ENCODE peak calls at places on chromosomes 6 and 20, in six cellular contexts. One of them, this sample, is unnamed.

GRCh38 chr6:168956141-168956838 is 297.4 kb downstream of the THBS2 start:
- DNase-seq in cardiac muscle cell: peak; percentile 35
- DNase-seq in psoas muscle: no peak
- DNase-seq in heart right ventricle: no peak
- DNase-seq in adrenal gland: no peak
- DNase-seq in hepatocyte: no peak
- DNase-seq in this sample: no peak

GRCh38 chr6:169800668-169801395 is 49.4 kb downstream of the ERMARD start:
- DNase-seq in hepatocyte: peak; percentile 83
- DNase-seq in psoas muscle: peak; percentile 36
- DNase-seq in heart right ventricle: no peak
- DNase-seq in cardiac muscle cell: peak; percentile 54
- DNase-seq in adrenal gland: peak; percentile 72
- DNase-seq in this sample: peak; percentile 27

GRCh38 chr20:62334881-62335280 is 32.1 kb downstream of the ADRM1 start:
- DNase-seq in adrenal gland: no peak
- DNase-seq in cardiac muscle cell: no peak
- DNase-seq in psoas muscle: peak; percentile 13
- DNase-seq in heart right ventricle: no peak
- DNase-seq in hepatocyte: no peak
- DNase-seq in this sample: no peak

GRCh38 chr6:148963738-148964137 is 216.9 kb downstream of the UST start:
- DNase-seq in hepatocyte: no peak
- DNase-seq in adrenal gland: no peak
- DNase-seq in psoas muscle: no peak
- DNase-seq in heart right ventricle: no peak
- DNase-seq in cardiac muscle cell: no peak
- DNase-seq in this sample: no peak

GRCh38 chr6:44342489-44342888 is at the start of gene SPATS1:
- DNase-seq in heart right ventricle: no peak
- DNase-seq in hepatocyte: peak; percentile 14
- DNase-seq in cardiac muscle cell: peak; percentile 16
- DNase-seq in adrenal gland: no peak
- DNase-seq in psoas muscle: peak; percentile 30
- DNase-seq in this sample: no peak

GRCh38 chr6:127737768-127738167 is 160.8 kb downstream of the C6orf58 start:
- DNase-seq in cardiac muscle cell: no peak
- DNase-seq in heart right ventricle: no peak
- DNase-seq in adrenal gland: no peak
- DNase-seq in psoas muscle: no peak
- DNase-seq in hepatocyte: peak; percentile 13
- DNase-seq in this sample: no peak

GRCh38 chr6:130473886-130474285 is 108.1 kb downstream of the TMEM200A start:
- DNase-seq in heart right ventricle: no peak
- DNase-seq in adrenal gland: no peak
- DNase-seq in psoas muscle: no peak
- DNase-seq in cardiac muscle cell: peak; percentile 12
- DNase-seq in hepatocyte: no peak
- DNase-seq in this sample: no peak

GRCh38 chr6:85163553-85163952 is 286.3 kb upstream of the NT5E start:
- DNase-seq in hepatocyte: no peak
- DNase-seq in psoas muscle: no peak
- DNase-seq in cardiac muscle cell: peak; percentile 25
- DNase-seq in adrenal gland: no peak
- DNase-seq in heart right ventricle: no peak
- DNase-seq in this sample: no peak

GRCh38 chr6:164040994-164041393 is 626.5 kb downstream of the QKI start:
- DNase-seq in heart right ventricle: no peak
- DNase-seq in adrenal gland: no peak
- DNase-seq in cardiac muscle cell: no peak
- DNase-seq in psoas muscle: no peak
- DNase-seq in hepatocyte: no peak
- DNase-seq in this sample: no peak

GRCh38 chr6:24355422-24355821 is 2.4 kb downstream of the DCDC2 start:
- DNase-seq in adrenal gland: no peak
- DNase-seq in psoas muscle: no peak
- DNase-seq in heart right ventricle: no peak
- DNase-seq in hepatocyte: no peak
- DNase-seq in cardiac muscle cell: no peak
- DNase-seq in this sample: no peak

GRCh38 chr6:79250107-79250514 is 15.6 kb upstream of the HMGN3 start:
- DNase-seq in psoas muscle: no peak
- DNase-seq in hepatocyte: no peak
- DNase-seq in heart right ventricle: no peak
- DNase-seq in adrenal gland: no peak
- DNase-seq in cardiac muscle cell: no peak
- DNase-seq in this sample: no peak

GRCh38 chr6:113875470-113875869 is 18.3 kb downstream of the MARCKS start:
- DNase-seq in heart right ventricle: no peak
- DNase-seq in psoas muscle: no peak
- DNase-seq in adrenal gland: no peak
- DNase-seq in cardiac muscle cell: peak; percentile 38
- DNase-seq in hepatocyte: no peak
- DNase-seq in this sample: no peak

GRCh38 chr20:35342154-35342769 is 50.0 kb upstream of the FAM83C start:
- DNase-seq in adrenal gland: no peak
- DNase-seq in cardiac muscle cell: peak; percentile 56
- DNase-seq in hepatocyte: no peak
- DNase-seq in psoas muscle: no peak
- DNase-seq in heart right ventricle: no peak
- DNase-seq in this sample: no peak

GRCh38 chr6:83741089-83741488 is 32.2 kb upstream of the SNAP91 start:
- DNase-seq in psoas muscle: no peak
- DNase-seq in heart right ventricle: no peak
- DNase-seq in cardiac muscle cell: no peak
- DNase-seq in hepatocyte: no peak
- DNase-seq in adrenal gland: no peak
- DNase-seq in this sample: no peak

GRCh38 chr6:51675020-51675419 is 412.4 kb downstream of the PKHD1 start:
- DNase-seq in psoas muscle: no peak
- DNase-seq in adrenal gland: no peak
- DNase-seq in heart right ventricle: no peak
- DNase-seq in cardiac muscle cell: no peak
- DNase-seq in hepatocyte: no peak
- DNase-seq in this sample: no peak

GRCh38 chr6:169993861-169994481 is 242.5 kb downstream of the ERMARD start:
- DNase-seq in cardiac muscle cell: no peak
- DNase-seq in heart right ventricle: no peak
- DNase-seq in adrenal gland: no peak
- DNase-seq in psoas muscle: no peak
- DNase-seq in hepatocyte: no peak
- DNase-seq in this sample: no peak

GRCh38 chr6:26536571-26537159 is 1.5 kb upstream of the HMGN4 start:
- DNase-seq in psoas muscle: no peak
- DNase-seq in cardiac muscle cell: peak; percentile 79
- DNase-seq in heart right ventricle: no peak
- DNase-seq in hepatocyte: peak; percentile 59
- DNase-seq in adrenal gland: peak; percentile 35
- DNase-seq in this sample: peak; percentile 31

GRCh38 chr6:75656479-75656878 is 54.8 kb downstream of the SENP6 start:
- DNase-seq in cardiac muscle cell: no peak
- DNase-seq in heart right ventricle: no peak
- DNase-seq in hepatocyte: no peak
- DNase-seq in psoas muscle: no peak
- DNase-seq in adrenal gland: no peak
- DNase-seq in this sample: no peak

GRCh38 chr20:57006411-57007170 is 259.9 kb downstream of the BMP7 start:
- DNase-seq in cardiac muscle cell: no peak
- DNase-seq in hepatocyte: no peak
- DNase-seq in heart right ventricle: no peak
- DNase-seq in psoas muscle: no peak
- DNase-seq in adrenal gland: no peak
- DNase-seq in this sample: no peak

GRCh38 chr6:154606457-154606856 is 96.0 kb upstream of the CNKSR3 start:
- DNase-seq in psoas muscle: no peak
- DNase-seq in adrenal gland: no peak
- DNase-seq in cardiac muscle cell: peak; percentile 3
- DNase-seq in heart right ventricle: no peak
- DNase-seq in hepatocyte: no peak
- DNase-seq in this sample: no peak

GRCh38 chr6:136085370-136086115 is 164.6 kb downstream of the MTFR2 start:
- DNase-seq in psoas muscle: no peak
- DNase-seq in heart right ventricle: no peak
- DNase-seq in hepatocyte: no peak
- DNase-seq in adrenal gland: no peak
- DNase-seq in cardiac muscle cell: no peak
- DNase-seq in this sample: no peak

GRCh38 chr6:136088693-136089092 is 161.4 kb downstream of the MTFR2 start:
- DNase-seq in adrenal gland: no peak
- DNase-seq in heart right ventricle: no peak
- DNase-seq in cardiac muscle cell: no peak
- DNase-seq in psoas muscle: no peak
- DNase-seq in hepatocyte: no peak
- DNase-seq in this sample: no peak

GRCh38 chr6:136087986-136088385 is 162.1 kb downstream of the MTFR2 start:
- DNase-seq in adrenal gland: no peak
- DNase-seq in psoas muscle: no peak
- DNase-seq in hepatocyte: no peak
- DNase-seq in heart right ventricle: no peak
- DNase-seq in cardiac muscle cell: peak; percentile 44
- DNase-seq in this sample: no peak

GRCh38 chr6:136084403-136084802 is 165.7 kb downstream of the MTFR2 start:
- DNase-seq in psoas muscle: no peak
- DNase-seq in cardiac muscle cell: no peak
- DNase-seq in heart right ventricle: no peak
- DNase-seq in adrenal gland: no peak
- DNase-seq in hepatocyte: no peak
- DNase-seq in this sample: no peak

DNA sequence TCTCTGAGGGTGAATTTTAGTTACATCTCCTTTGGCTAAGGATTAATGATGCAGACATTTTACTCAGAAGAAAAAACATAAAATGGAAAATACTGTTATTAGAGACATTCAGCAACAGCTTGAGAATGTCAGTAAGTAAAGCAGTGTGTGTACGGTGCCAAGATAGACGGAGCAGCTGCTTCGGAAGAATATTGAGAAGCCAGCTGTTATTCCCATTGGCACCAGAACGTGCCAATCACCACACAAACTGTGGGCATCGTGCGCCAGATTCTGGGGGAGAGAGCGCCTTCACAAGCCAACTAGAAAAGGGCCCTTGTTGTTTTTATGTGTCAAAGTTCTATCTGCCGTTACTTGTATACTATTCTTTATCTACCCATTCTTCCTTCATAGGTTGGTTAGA is 163.4 kb downstream of the MTFR2 start:
- DNase-seq in heart right ventricle: no peak
- DNase-seq in psoas muscle: no peak
- DNase-seq in adrenal gland: no peak
- DNase-seq in hepatocyte: no peak
- DNase-seq in cardiac muscle cell: peak; percentile 61
- DNase-seq in this sample: no peak
- H3K4me1 ChIP-seq in heart right ventricle: no peaks in the 10 kb centered on the region
- H3K4me1 ChIP-seq in psoas muscle: no peaks in the 10 kb centered on the region
- H3K4me1 ChIP-seq in adrenal gland: no peaks in the 10 kb centered on the region
- H3K4me1 ChIP-seq in hepatocyte: no peaks in the 10 kb centered on the region
- H3K4me1 ChIP-seq in cardiac muscle cell: no peaks in the 10 kb centered on the region
- H3K4me1 ChIP-seq in this sample: no peaks in the 10 kb centered on the region

GRCh38 chr6:108436771-108437170 is 123.9 kb upstream of the FOXO3 start:
- DNase-seq in cardiac muscle cell: no peak
- DNase-seq in hepatocyte: no peak
- DNase-seq in psoas muscle: no peak
- DNase-seq in adrenal gland: no peak
- DNase-seq in heart right ventricle: no peak
- DNase-seq in this sample: no peak

GRCh38 chr6:108432792-108433191 is 127.9 kb upstream of the FOXO3 start:
- DNase-seq in heart right ventricle: peak; percentile 19
- DNase-seq in psoas muscle: no peak
- DNase-seq in hepatocyte: no peak
- DNase-seq in cardiac muscle cell: no peak
- DNase-seq in adrenal gland: no peak
- DNase-seq in this sample: no peak

GRCh38 chr6:108432143-108432542 is 128.6 kb upstream of the FOXO3 start:
- DNase-seq in adrenal gland: no peak
- DNase-seq in cardiac muscle cell: no peak
- DNase-seq in hepatocyte: no peak
- DNase-seq in psoas muscle: no peak
- DNase-seq in heart right ventricle: no peak
- DNase-seq in this sample: no peak

GRCh38 chr6:108435391-108435790 is 125.3 kb upstream of the FOXO3 start:
- DNase-seq in heart right ventricle: no peak
- DNase-seq in adrenal gland: no peak
- DNase-seq in psoas muscle: no peak
- DNase-seq in cardiac muscle cell: no peak
- DNase-seq in hepatocyte: no peak
- DNase-seq in this sample: no peak

DNA sequence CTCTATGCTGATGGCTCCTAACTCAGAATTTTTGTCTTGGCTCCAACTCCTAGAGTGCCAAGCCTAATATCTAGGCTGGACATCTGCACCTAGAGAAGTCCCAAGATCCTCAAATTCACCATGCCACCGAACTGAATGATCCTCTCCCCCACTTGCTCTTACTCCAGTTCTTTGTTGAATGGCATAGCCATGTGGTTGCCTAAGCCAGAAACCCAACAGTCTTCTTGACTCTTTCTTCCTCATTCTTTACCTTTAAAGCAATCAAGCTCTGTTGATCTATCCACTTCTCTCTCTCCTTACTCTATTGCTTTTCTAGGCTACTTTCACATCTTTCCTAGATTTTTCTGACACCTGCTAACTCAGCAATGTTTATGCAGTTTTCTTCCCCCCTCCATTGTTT is 126.5 kb upstream of the FOXO3 start:
- DNase-seq in adrenal gland: no peak
- DNase-seq in heart right ventricle: no peak
- DNase-seq in hepatocyte: no peak
- DNase-seq in psoas muscle: no peak
- DNase-seq in cardiac muscle cell: no peak
- DNase-seq in this sample: no peak
- H3K4me1 ChIP-seq in adrenal gland: no peaks in the 10 kb centered on the region
- H3K4me1 ChIP-seq in heart right ventricle: no peaks in the 10 kb centered on the region
- H3K4me1 ChIP-seq in hepatocyte: peaks cover 4% of the 10 kb centered on the region
- H3K4me1 ChIP-seq in psoas muscle: no peaks in the 10 kb centered on the region
- H3K4me1 ChIP-seq in cardiac muscle cell: no peaks in the 10 kb centered on the region
- H3K4me1 ChIP-seq in this sample: peaks cover 2% of the 10 kb centered on the region

GRCh38 chr20:3801299-3801698 is 5.2 kb downstream of the CDC25B start:
- DNase-seq in heart right ventricle: no peak
- DNase-seq in adrenal gland: no peak
- DNase-seq in psoas muscle: no peak
- DNase-seq in cardiac muscle cell: no peak
- DNase-seq in hepatocyte: no peak
- DNase-seq in this sample: no peak
- H3K4me1 ChIP-seq in heart right ventricle: no peaks in the 10 kb centered on the region
- H3K4me1 ChIP-seq in adrenal gland: peaks cover 28% of the 10 kb centered on the region
- H3K4me1 ChIP-seq in psoas muscle: peaks cover 14% of the 10 kb centered on the region
- H3K4me1 ChIP-seq in cardiac muscle cell: peaks cover 10% of the 10 kb centered on the region
- H3K4me1 ChIP-seq in hepatocyte: peaks cover 41% of the 10 kb centered on the region
- H3K4me1 ChIP-seq in this sample: peaks cover 50% of the 10 kb centered on the region

DNA sequence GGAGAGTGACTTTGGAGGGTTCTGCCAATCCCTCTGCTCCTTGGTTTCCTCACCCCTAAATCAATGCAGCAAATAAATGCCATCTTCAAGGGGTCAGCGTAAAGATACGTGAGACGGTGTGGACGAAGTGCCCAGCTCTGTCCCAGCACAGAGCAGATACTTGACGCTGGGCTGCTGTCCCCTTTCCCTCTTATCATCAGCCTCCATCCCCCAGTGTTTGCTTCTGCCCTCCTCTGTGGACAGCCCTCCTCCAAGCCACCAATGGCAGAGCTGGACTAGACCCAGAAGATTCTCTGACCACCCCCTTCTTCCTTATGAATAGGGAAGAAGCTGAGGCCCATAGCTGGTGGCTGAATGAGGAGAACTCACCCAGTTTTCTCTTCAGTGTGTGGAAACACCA is 17.7 kb upstream of the PI16 start:
- DNase-seq in adrenal gland: no peak
- DNase-seq in heart right ventricle: no peak
- DNase-seq in cardiac muscle cell: no peak
- DNase-seq in hepatocyte: no peak
- DNase-seq in psoas muscle: no peak
- DNase-seq in this sample: no peak
- H3K4me1 ChIP-seq in adrenal gland: no peaks in the 10 kb centered on the region
- H3K4me1 ChIP-seq in heart right ventricle: no peaks in the 10 kb centered on the region
- H3K4me1 ChIP-seq in cardiac muscle cell: no peaks in the 10 kb centered on the region
- H3K4me1 ChIP-seq in hepatocyte: no peaks in the 10 kb centered on the region
- H3K4me1 ChIP-seq in psoas muscle: no peaks in the 10 kb centered on the region
- H3K4me1 ChIP-seq in this sample: no peaks in the 10 kb centered on the region

This sample was measured in lung.